ENCODE peak calls at places on chromosomes 12 and 14, in seven cellular contexts. W, K, O, Y, A, H and V are unnamed samples.

GRCh38 chr12:109927622-109928021 is 27.5 kb downstream of the TCHP start:
- DNase-seq in W (peak), K (peak), O (peak), Y (peak), A (peak), H (peak), V (no peak)

GRCh38 chr12:57541717-57542116 is 5.3 kb downstream of the DCTN2 start:
- DNase-seq in W (no peak), K (no peak), O (no peak), Y (no peak), A (no peak), H (no peak), V (no peak)

GRCh38 chr14:93035917-93036651 is 79.6 kb downstream of the ITPK1 start:
- DNase-seq in W (peak), K (no peak), O (no peak), Y (no peak), A (no peak), H (no peak), V (no peak)

GRCh38 chr12:122051231-122051876 is 27.2 kb upstream of the MLXIP start:
- DNase-seq in W (no peak), K (no peak), O (no peak), Y (no peak), A (no peak), H (no peak), V (no peak)

GRCh38 chr12:131991816-131992430 is 42.2 kb downstream of the EP400 start:
- DNase-seq in W (no peak), K (no peak), O (no peak), Y (no peak), A (no peak), H (no peak), V (no peak)

GRCh38 chr14:81594012-81594411 is 60.4 kb upstream of the SEL1L start:
- DNase-seq in W (no peak), K (no peak), O (no peak), Y (no peak), A (no peak), H (no peak), V (no peak)

GRCh38 chr12:80707126-80707829 is at the start of gene MYF6:
- DNase-seq in W (no peak), K (no peak), O (no peak), Y (no peak), A (no peak), H (no peak), V (no peak)

GRCh38 chr12:27488479-27488878 is 35.5 kb upstream of the PPFIBP1 start:
- DNase-seq in W (no peak), K (no peak), O (no peak), Y (no peak), A (no peak), H (no peak), V (peak)

GRCh38 chr12:112419269-112420133 is 754 bp downstream of the PTPN11 start:
- DNase-seq in W (peak), K (peak), O (peak), Y (no peak), A (peak), H (no peak), V (peak)

GRCh38 chr14:30283822-30284446 is 275.0 kb upstream of the G2E3 start:
- DNase-seq in W (peak), K (no peak), O (peak), Y (no peak), A (peak), H (no peak), V (peak)